ENCODE peak calls at places on chromosomes 4 and X, in eight cellular contexts. O is ovary, R is tibial nerve, K is heart left ventricle, A is suprapubic skin, U is uterus, M is Peyer's patch, E is esophagus squamous epithelium. S is an unnamed sample.

GRCh38 chr4:113673450-113673849 is 88.1 kb downstream of the CAMK2D start:
- DNase-seq in O (no peak), R (no peak), K (no peak), A (no peak), U (no peak), M (no peak), E (no peak), S (no peak)

GRCh38 chr4:105780176-105780575 is 71.6 kb downstream of the GSTCD start:
- DNase-seq in O (no peak), R (no peak), K (no peak), A (no peak), U (no peak), M (no peak), E (no peak), S (no peak)

GRCh38 chr4:153530284-153530995 is 64.3 kb downstream of the TMEM131L start:
- DNase-seq in O (no peak), R (no peak), K (no peak), A (no peak), U (no peak), M (no peak), E (no peak), S (peak)

GRCh38 chrX:82648062-82648461 is 860.0 kb upstream of the POU3F4 start:
- DNase-seq in O (no peak), R (no peak), K (no peak), A (no peak), U (no peak), M (no peak), E (no peak), S (no peak)

GRCh38 chrX:112087545-112087944 is 5.0 kb upstream of the TRPC5 start:
- DNase-seq in O (no peak), R (no peak), K (no peak), A (no peak), U (no peak), M (no peak), E (no peak), S (no peak)

GRCh38 chr4:138945840-138946239 is 69.7 kb upstream of the NOCT start:
- DNase-seq in O (no peak), R (no peak), K (no peak), A (no peak), U (no peak), M (no peak), E (no peak), S (no peak)

GRCh38 chr4:1179089-1179441 is 6.7 kb upstream of the SPON2 start:
- DNase-seq in O (no peak), R (no peak), K (no peak), A (no peak), U (no peak), M (no peak), E (no peak), S (no peak)

GRCh38 chrX:7996851-7997250 is 69.6 kb upstream of the PNPLA4 start:
- DNase-seq in O (no peak), R (no peak), K (no peak), A (no peak), U (no peak), M (no peak), E (no peak), S (no peak)

GRCh38 chr4:87732033-87732770 is 67.2 kb upstream of the IBSP start:
- DNase-seq in O (no peak), R (no peak), K (no peak), A (no peak), U (no peak), M (no peak), E (no peak), S (no peak)

GRCh38 chr4:70681730-70682129 is 6.6 kb upstream of the UTP3 start:
- DNase-seq in O (no peak), R (no peak), K (no peak), A (no peak), U (no peak), M (no peak), E (no peak), S (no peak)

GRCh38 chr4:184528713-184529112 is 54.4 kb upstream of the IRF2 start:
- DNase-seq in O (no peak), R (no peak), K (no peak), A (no peak), U (no peak), M (no peak), E (no peak), S (peak)

GRCh38 chr4:56859841-56860240 is 38.3 kb upstream of the SPINK2 start:
- DNase-seq in O (no peak), R (no peak), K (no peak), A (no peak), U (no peak), M (no peak), E (no peak), S (no peak)

GRCh38 chr4:8055206-8055605 is 103.4 kb downstream of the ABLIM2 start:
- DNase-seq in O (no peak), R (no peak), K (no peak), A (no peak), U (no peak), M (peak), E (no peak), S (no peak)

GRCh38 chr4:71941001-71941400 is 90.8 kb upstream of the NPFFR2 start:
- DNase-seq in O (no peak), R (no peak), K (no peak), A (no peak), U (no peak), M (no peak), E (no peak), S (no peak)

GRCh38 chr4:10104211-10104990 is 12.2 kb downstream of the WDR1 start:
- DNase-seq in O (no peak), R (no peak), K (no peak), A (no peak), U (no peak), M (no peak), E (no peak), S (no peak)
- TF ChIP-seq POLR2A in O (no peak), R (no peak), K (no peak), A (no peak), U (no peak), M (no peak), E (no peak), S (no peak)

DNA sequence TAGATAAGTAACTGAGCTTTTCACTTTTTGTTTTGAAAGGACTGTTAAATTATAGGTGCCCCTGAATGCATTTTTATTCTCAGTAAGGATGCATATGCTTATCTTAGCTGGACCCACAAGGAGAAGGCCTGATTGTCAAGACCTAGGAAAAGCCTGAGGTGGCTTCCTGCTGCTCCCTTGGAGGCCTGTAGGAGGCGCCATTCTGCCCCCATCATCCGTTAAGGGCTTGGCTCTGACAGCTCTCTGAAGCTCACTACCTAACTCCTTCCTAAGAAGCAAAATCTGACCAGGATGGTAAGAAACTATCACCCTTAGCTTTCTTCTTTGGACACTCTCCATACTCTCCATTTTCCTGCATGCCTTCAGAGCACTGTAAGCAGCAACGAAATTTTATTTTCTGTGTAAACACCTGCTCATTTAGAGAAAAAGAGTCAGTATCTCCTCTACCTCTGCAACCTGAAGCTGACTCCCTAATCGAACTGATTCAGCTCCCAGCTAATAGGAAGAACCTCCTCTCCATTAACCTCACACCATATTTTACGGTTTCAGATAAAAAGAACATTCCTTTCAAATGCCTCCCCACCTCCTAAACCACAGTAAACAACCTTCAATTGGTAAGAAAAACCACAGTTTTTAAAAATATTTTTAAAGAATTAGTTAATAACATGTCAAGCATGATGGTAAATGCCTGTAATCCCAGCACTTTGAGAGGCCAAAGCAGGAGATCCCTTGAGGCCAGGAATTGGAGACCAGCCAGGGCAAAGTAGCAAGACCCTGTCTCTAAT is 73.4 kb upstream of the EDNRA start:
- DNase-seq in O (peak), R (no peak), K (peak), A (no peak), U (no peak), M (no peak), E (no peak), S (no peak)
- TF ChIP-seq CTCF in O (no peak), R (no peak), K (peak), A (no peak), U (no peak), M (no peak), E (no peak), S (no peak)

DNA sequence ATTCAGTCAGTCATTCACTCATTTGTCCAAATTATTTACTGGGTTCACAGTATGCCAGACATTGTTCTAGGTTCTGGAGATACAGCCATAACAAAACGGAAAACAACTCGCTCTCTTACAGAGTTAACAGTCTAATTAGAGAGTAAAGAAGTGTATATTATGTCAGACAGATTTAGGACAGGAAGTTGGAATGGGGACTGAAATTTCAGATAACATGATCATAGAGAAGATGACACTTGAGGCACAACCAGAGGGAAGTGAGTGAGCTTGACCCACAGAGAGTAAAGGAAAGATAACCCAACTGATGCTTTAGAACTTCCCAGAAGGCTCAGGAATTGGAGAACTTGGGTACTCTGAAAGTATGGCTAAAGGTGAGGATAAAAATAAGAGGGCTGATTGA is 139.4 kb downstream of the ZAR1 start:
- DNase-seq in O (no peak), R (no peak), K (no peak), A (no peak), U (no peak), M (no peak), E (no peak), S (no peak)
- H3K27ac ChIP-seq in O (no peak), R (no peak), K (no peak), A (no peak), U (no peak), M (no peak), E (no peak), S (no peak)

GRCh38 chr4:98930311-98930865 is 1.5 kb upstream of the EIF4E start:
- DNase-seq in O (no peak), R (no peak), K (no peak), A (no peak), U (no peak), M (no peak), E (no peak), S (no peak)

GRCh38 chr4:98928505-98929340 is at the start of gene EIF4E:
- DNase-seq in O (peak), R (peak), K (peak), A (peak), U (peak), M (peak), E (peak), S (peak)

GRCh38 chr4:98932539-98932938 is 3.6 kb upstream of the EIF4E start:
- DNase-seq in O (no peak), R (no peak), K (no peak), A (no peak), U (no peak), M (no peak), E (no peak), S (no peak)

GRCh38 chr4:98928131-98928504 is 815 bp downstream of the EIF4E start:
- DNase-seq in O (peak), R (no peak), K (peak), A (peak), U (peak), M (peak), E (peak), S (no peak)

DNA sequence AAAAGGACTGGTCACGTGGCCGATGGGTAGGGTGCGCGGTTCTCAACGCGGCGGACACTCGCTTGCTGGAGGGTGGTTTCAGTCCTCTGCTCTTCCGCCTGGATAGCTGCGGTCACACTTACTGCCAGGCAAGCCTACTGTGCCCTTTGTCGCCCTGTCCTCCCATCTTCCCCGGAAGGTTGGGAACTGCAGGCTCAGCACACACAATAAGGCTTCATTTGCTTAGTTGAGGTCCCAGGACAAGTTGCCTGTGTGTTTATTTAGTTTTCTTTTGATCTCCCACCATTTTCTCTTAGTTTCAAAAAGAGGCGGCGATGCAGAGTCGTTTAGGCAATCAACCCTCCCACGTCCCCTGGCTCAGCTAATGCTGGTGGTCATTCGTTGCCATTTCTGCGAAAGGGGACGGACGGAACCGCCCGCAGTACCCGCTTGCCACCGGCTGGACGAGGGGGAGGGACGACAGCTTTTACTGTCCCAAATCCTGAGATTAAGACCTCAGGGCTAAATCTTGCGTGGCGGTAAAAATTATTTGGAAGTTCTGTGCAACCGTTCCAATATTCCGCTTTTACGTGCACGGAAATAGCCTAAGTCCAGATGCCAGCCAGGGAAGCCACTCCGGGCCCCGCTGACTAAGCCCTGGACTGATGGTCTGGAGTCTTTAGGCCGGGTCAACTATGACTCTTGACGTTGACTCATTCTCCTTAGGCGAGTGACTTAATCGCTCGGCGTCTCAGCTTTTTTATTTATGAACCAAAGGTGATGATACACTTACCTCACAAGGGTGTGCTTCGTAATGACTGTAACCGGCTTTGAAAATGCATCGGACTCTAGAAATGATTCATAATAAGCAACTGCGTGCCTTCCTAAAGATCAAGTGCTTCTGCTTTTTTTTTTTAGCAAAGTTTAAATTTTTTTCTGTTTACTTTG is 671 bp upstream of the EIF4E start:
- DNase-seq in O (peak), R (no peak), K (peak), A (no peak), U (peak), M (peak), E (no peak), S (peak)
- TF ChIP-seq POLR2A in O (peak), R (no peak), K (no peak), A (peak), U (peak), M (peak), E (no peak), S (peak)